ENCODE peak calls at places on chromosomes 5 and 9, in four cellular contexts. H is heart right ventricle, U is MCF 10A, Y is body of pancreas. O is an unnamed sample.

GRCh38 chr5:67530609-67531255 is 334.1 kb upstream of the CD180 start:
- DNase-seq in H (no peak), U (no peak), Y (no peak), O (no peak)

GRCh38 chr5:65672787-65673186 is 48.0 kb downstream of the SHLD3 start:
- DNase-seq in H (no peak), U (no peak), Y (no peak), O (no peak)

GRCh38 chr5:39716532-39716971 is 291.8 kb upstream of the DAB2 start:
- DNase-seq in H (no peak), U (peak; percentile 75), Y (peak; percentile 82), O (peak; percentile 78)

GRCh38 chr5:120532835-120533234 is 68.7 kb downstream of the PRR16 start:
- DNase-seq in H (no peak), U (no peak), Y (no peak), O (peak; percentile 66)

GRCh38 chr5:132828846-132829494 is 1.5 kb downstream of the SHROOM1 start:
- DNase-seq in H (no peak), U (no peak), Y (no peak), O (no peak)

GRCh38 chr9:69759478-69760277 is at the start of gene PTAR1:
- DNase-seq in H (peak; percentile 92), U (peak; percentile 89), Y (peak; percentile 92), O (peak; percentile 93)

GRCh38 chr5:137218896-137219295 is 280.2 kb downstream of the SPOCK1 start:
- DNase-seq in H (no peak), U (peak; percentile 51), Y (peak; percentile 7), O (no peak)

GRCh38 chr5:68661237-68661636 is 432.6 kb upstream of the SLC30A5 start:
- DNase-seq in H (no peak), U (peak; percentile 45), Y (no peak), O (peak; percentile 38)

GRCh38 chr5:160774646-160775313 is 77.2 kb downstream of the ATP10B start:
- DNase-seq in H (no peak), U (no peak), Y (no peak), O (no peak)

GRCh38 chr9:94950733-94951590 is 224.5 kb downstream of the AOPEP start:
- DNase-seq in H (no peak), U (peak; percentile 52), Y (peak; percentile 86), O (no peak)

GRCh38 chr5:101942321-101942882 is 353.7 kb downstream of the SLCO4C1 start:
- DNase-seq in H (no peak), U (peak; percentile 53), Y (peak; percentile 58), O (peak; percentile 17)

GRCh38 chr9:137506702-137507171 is 43.5 kb downstream of the PNPLA7 start:
- DNase-seq in H (no peak), U (no peak), Y (no peak), O (no peak)

GRCh38 chr5:130652178-130652577 is 512.9 kb downstream of the HINT1 start:
- DNase-seq in H (no peak), U (peak; percentile 92), Y (no peak), O (no peak)

GRCh38 chr9:3491450-3491849 is 34.4 kb downstream of the RFX3 start:
- DNase-seq in H (no peak), U (no peak), Y (no peak), O (no peak)

GRCh38 chr5:30501065-30501464 is 692.4 kb upstream of the CDH6 start:
- DNase-seq in H (no peak), U (no peak), Y (no peak), O (no peak)

GRCh38 chr5:176436641-176437040 is 11.5 kb upstream of the FAF2 start:
- DNase-seq in H (no peak), U (peak; percentile 19), Y (no peak), O (no peak)

GRCh38 chr5:170628691-170629565 is 125.1 kb downstream of the KCNIP1 start:
- DNase-seq in H (no peak), U (no peak), Y (no peak), O (no peak)

GRCh38 chr5:136399512-136399911 is 34.2 kb upstream of the TRPC7 start:
- DNase-seq in H (no peak), U (peak; percentile 11), Y (no peak), O (no peak)

GRCh38 chr9:38700695-38701094 is 19.2 kb downstream of the FAM240B start:
- DNase-seq in H (no peak), U (peak; percentile 92), Y (no peak), O (no peak)

GRCh38 chr5:32076699-32077695 is 97.1 kb downstream of the GOLPH3 start:
- DNase-seq in H (peak; percentile 40), U (peak; percentile 70), Y (peak; percentile 41), O (peak; percentile 56)

GRCh38 chr9:19137282-19137681 is 10.0 kb upstream of the PLIN2 start:
- DNase-seq in H (no peak), U (no peak), Y (no peak), O (no peak)

GRCh38 chr9:76817489-76817888 is 53.3 kb downstream of the PCA3 start:
- DNase-seq in H (no peak), U (peak; percentile 80), Y (no peak), O (no peak)

GRCh38 chr5:1878050-1878849 is 4.5 kb downstream of the IRX4 start:
- DNase-seq in H (no peak), U (no peak), Y (no peak), O (no peak)

GRCh38 chr5:95284512-95285405 is at the start of gene MCTP1:
- DNase-seq in H (peak; percentile 15), U (peak; percentile 40), Y (peak; percentile 17), O (peak; percentile 71)

GRCh38 chr5:159198063-159199036 is 11.0 kb downstream of the RNF145 start:
- DNase-seq in H (no peak), U (no peak), Y (no peak), O (no peak)

GRCh38 chr5:78537821-78538220 is 110.8 kb downstream of the LHFPL2 start:
- DNase-seq in H (no peak), U (peak; percentile 45), Y (no peak), O (peak; percentile 50)

GRCh38 chr9:74773886-74774479 is 113.7 kb downstream of the TRPM6 start:
- DNase-seq in H (peak; percentile 65), U (peak; percentile 85), Y (peak; percentile 84), O (peak; percentile 73)

GRCh38 chr5:107670028-107670926 is 460 bp downstream of the EFNA5 start:
- DNase-seq in H (peak; percentile 22), U (no peak), Y (peak; percentile 17), O (peak; percentile 49)

GRCh38 chr5:65774346-65774745 is 52.3 kb downstream of the NLN start:
- DNase-seq in H (no peak), U (peak; percentile 74), Y (no peak), O (no peak)

GRCh38 chr9:71748280-71748743 is 20.0 kb downstream of the CEMIP2 start:
- DNase-seq in H (no peak), U (no peak), Y (no peak), O (no peak)

GRCh38 chr9:4596165-4596922 is 65.8 kb upstream of the PLPP6 start:
- DNase-seq in H (no peak), U (peak; percentile 32), Y (no peak), O (no peak)

GRCh38 chr5:91401175-91401574 is 18.1 kb upstream of the ARRDC3 start:
- DNase-seq in H (no peak), U (no peak), Y (no peak), O (no peak)

GRCh38 chr9:95004452-95005275 is 278.2 kb downstream of the AOPEP start:
- DNase-seq in H (peak; percentile 67), U (peak; percentile 51), Y (peak; percentile 73), O (peak; percentile 80)

GRCh38 chr5:63603001-63603400 is 359.2 kb downstream of the HTR1A start:
- DNase-seq in H (no peak), U (no peak), Y (no peak), O (no peak)

GRCh38 chr5:77984587-77984986 is 208.4 kb upstream of the TBCA start:
- DNase-seq in H (no peak), U (no peak), Y (no peak), O (no peak)

GRCh38 chr5:68215888-68216736 is 556 bp downstream of the PIK3R1 start:
- DNase-seq in H (peak; percentile 60), U (no peak), Y (peak; percentile 56), O (peak; percentile 67)

GRCh38 chr5:72296251-72296650 is 23.8 kb downstream of the MRPS27 start:
- DNase-seq in H (no peak), U (no peak), Y (no peak), O (no peak)
- TF ChIP-seq CTCF in H (no peak), U (no peak), Y (no peak), O (no peak)

GRCh38 chr5:54766748-54767147 is 218.6 kb downstream of the ESM1 start:
- DNase-seq in H (no peak), U (no peak), Y (no peak), O (no peak)
- TF ChIP-seq CTCF in H (no peak), U (no peak), Y (no peak), O (peak; percentile 35)

DNA sequence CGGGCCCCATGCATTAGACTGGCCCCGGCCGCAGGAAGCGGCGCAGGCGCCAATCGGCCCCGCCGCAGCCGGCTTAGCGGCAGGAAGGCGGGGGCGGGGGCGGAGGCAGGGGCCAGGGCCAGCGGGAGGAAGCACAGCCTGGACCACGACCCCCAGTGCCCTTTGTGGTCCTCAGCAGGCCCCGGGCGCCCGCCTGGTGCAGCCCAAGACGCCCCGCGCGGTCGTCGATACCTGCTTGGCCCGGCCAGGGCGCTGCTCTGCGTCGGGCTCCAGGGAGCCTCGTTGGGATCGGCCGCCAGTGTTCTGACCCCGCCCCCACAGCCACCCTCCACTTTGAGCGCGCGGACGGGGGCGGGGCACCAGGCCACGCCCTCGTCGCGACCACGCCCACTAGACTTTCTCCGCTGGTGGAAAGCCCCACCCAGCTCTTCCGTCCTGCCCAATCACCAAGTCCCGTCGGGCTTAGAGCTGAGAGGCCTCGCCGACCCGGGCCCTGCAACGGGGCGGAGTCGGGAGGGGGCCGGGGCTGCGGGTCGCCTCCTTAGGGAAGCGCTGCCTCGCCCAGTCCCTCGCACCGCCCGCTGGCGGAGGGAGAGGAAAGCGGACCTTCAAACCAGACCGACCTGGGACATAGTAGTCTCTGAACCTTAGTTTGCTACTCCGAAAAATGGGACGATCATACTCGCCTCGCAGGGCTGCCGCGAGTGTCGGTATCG is at the start of gene PDLIM7:
- DNase-seq in H (peak; percentile 96), U (peak; percentile 99), Y (peak; percentile 97), O (peak; percentile 89)
- TF ChIP-seq CTCF in H (no peak), U (no peak), Y (peak; percentile 31), O (no peak)

GRCh38 chr9:129874261-129875101 is 39.2 kb downstream of the USP20 start:
- DNase-seq in H (no peak), U (no peak), Y (no peak), O (no peak)

GRCh38 chr9:129876815-129877214 is 41.6 kb downstream of the USP20 start:
- DNase-seq in H (no peak), U (no peak), Y (no peak), O (no peak)

GRCh38 chr9:129875687-129876395 is 40.6 kb downstream of the USP20 start:
- DNase-seq in H (no peak), U (no peak), Y (no peak), O (peak; percentile 97)

GRCh38 chr9:129873563-129873962 is 38.3 kb downstream of the USP20 start:
- DNase-seq in H (no peak), U (no peak), Y (no peak), O (no peak)

DNA sequence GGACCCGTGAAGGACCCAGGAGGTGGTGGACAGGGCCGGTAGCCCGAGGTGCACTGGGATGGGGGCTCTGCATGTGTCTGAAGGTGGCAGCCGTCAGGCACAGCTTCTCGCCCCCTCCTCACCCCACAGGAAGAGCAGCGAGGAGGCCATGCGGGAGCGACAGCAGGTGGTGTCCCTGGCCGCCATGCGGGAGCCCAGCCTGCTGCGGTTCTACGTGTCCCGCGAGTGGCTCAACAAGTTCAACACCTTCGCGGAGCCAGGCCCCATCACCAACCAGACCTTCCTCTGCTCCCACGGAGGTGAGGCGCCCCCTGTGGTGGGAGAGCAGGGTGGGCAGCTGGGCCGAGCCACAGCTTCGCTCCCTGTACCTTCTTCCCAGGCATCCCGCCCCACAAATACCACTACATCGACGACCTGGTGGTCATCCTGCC is 39.9 kb downstream of the USP20 start:
- DNase-seq in H (no peak), U (no peak), Y (no peak), O (peak; percentile 55)
- TF ChIP-seq CTCF in H (no peak), U (peak; percentile 16), Y (no peak), O (peak; percentile 75)